ENCODE peak calls at places on chromosomes 7 and 10, in five cellular contexts. D is right lobe of liver, O is left ventricle myocardium inferior, M is Panc1, J is mammary epithelial cell. S is an unnamed sample.
A peak's percentile ranks its signal among the peaks of the same experiment; 100 is the strongest.

GRCh38 chr7:73353243-73353642 is 25.3 kb downstream of the FKBP6 start:
- DNase-seq in D (no peak), O (no peak), M (no peak), J (no peak), S (no peak)

GRCh38 chr7:139610595-139610994 is 87.1 kb downstream of the CLEC2L start:
- DNase-seq in D (no peak), O (no peak), M (no peak), J (no peak), S (no peak)

GRCh38 chr10:10589540-10589939 is 428.1 kb upstream of the CELF2 start:
- DNase-seq in D (no peak), O (no peak), M (no peak), J (no peak), S (peak; percentile 56)

GRCh38 chr7:142813699-142814098 is 41.2 kb upstream of the EPHB6 start:
- DNase-seq in D (no peak), O (no peak), M (no peak), J (no peak), S (no peak)

GRCh38 chr10:8499312-8499711 is 444.8 kb downstream of the GATA3 start:
- DNase-seq in D (no peak), O (no peak), M (no peak), J (peak; percentile 4), S (no peak)

GRCh38 chr7:36129048-36129534 is 24.0 kb upstream of the EEPD1 start:
- DNase-seq in D (no peak), O (no peak), M (peak; percentile 82), J (no peak), S (no peak)

GRCh38 chr10:99906470-99906869 is 103.3 kb downstream of the DNMBP start:
- DNase-seq in D (no peak), O (no peak), M (peak; percentile 42), J (peak; percentile 96), S (peak; percentile 89)

GRCh38 chr7:142626420-142627035 is 122.7 kb upstream of the PRSS1 start:
- DNase-seq in D (no peak), O (no peak), M (peak; percentile 22), J (peak; percentile 17), S (peak; percentile 80)

GRCh38 chr10:27223964-27224363 is 16.6 kb downstream of the ACBD5 start:
- DNase-seq in D (no peak), O (no peak), M (no peak), J (peak; percentile 5), S (peak; percentile 65)

GRCh38 chr7:82442492-82443043 is 1.0 kb downstream of the CACNA2D1 start:
- DNase-seq in D (no peak), O (peak; percentile 22), M (peak; percentile 20), J (peak; percentile 67), S (no peak)

GRCh38 chr7:108480311-108480710 is 24.1 kb upstream of the NRCAM start:
- DNase-seq in D (no peak), O (no peak), M (no peak), J (no peak), S (no peak)

GRCh38 chr10:29702288-29703164 is 67.8 kb upstream of the SVIL start:
- DNase-seq in D (no peak), O (no peak), M (no peak), J (no peak), S (no peak)

GRCh38 chr10:34766811-34767516 is 48.1 kb downstream of the PARD3 start:
- DNase-seq in D (no peak), O (no peak), M (no peak), J (no peak), S (no peak)

GRCh38 chr10:34426041-34426440 is 389.1 kb downstream of the PARD3 start:
- DNase-seq in D (no peak), O (no peak), M (no peak), J (no peak), S (no peak)

GRCh38 chr7:120344276-120344675 is 71.3 kb downstream of the KCND2 start:
- DNase-seq in D (no peak), O (no peak), M (no peak), J (no peak), S (no peak)

GRCh38 chr7:193538-194256 is 1.3 kb downstream of the FAM20C start:
- DNase-seq in D (no peak), O (no peak), M (no peak), J (peak; percentile 26), S (no peak)

GRCh38 chr10:49191349-49191748 is 3.2 kb upstream of the TMEM273 start:
- DNase-seq in D (no peak), O (no peak), M (no peak), J (no peak), S (no peak)

GRCh38 chr10:82399850-82400249 is 524.9 kb downstream of the NRG3 start:
- DNase-seq in D (no peak), O (no peak), M (no peak), J (no peak), S (no peak)

GRCh38 chr7:50314778-50315177 is 10.3 kb downstream of the IKZF1 start:
- DNase-seq in D (no peak), O (no peak), M (no peak), J (no peak), S (no peak)

GRCh38 chr7:1043552-1044188 is 676 bp upstream of the GPR146 start:
- DNase-seq in D (no peak), O (no peak), M (no peak), J (no peak), S (no peak)

GRCh38 chr7:18580945-18581344 is 85.4 kb downstream of the HDAC9 start:
- DNase-seq in D (no peak), O (no peak), M (no peak), J (no peak), S (no peak)

GRCh38 chr10:78927257-78927995 is 141.3 kb upstream of the ZMIZ1 start:
- DNase-seq in D (peak; percentile 49), O (no peak), M (no peak), J (peak; percentile 50), S (no peak)

GRCh38 chr7:85186521-85187241 is at the start of gene SEMA3D:
- DNase-seq in D (peak; percentile 59), O (peak; percentile 51), M (no peak), J (peak; percentile 86), S (peak; percentile 58)

GRCh38 chr7:102291916-102292267 is 5.2 kb downstream of the SH2B2 start:
- DNase-seq in D (no peak), O (no peak), M (no peak), J (no peak), S (no peak)

GRCh38 chr7:128679920-128680319 is 7.8 kb downstream of the GARIN1A start:
- DNase-seq in D (no peak), O (no peak), M (no peak), J (no peak), S (no peak)

GRCh38 chr10:125035136-125035535 is 93.2 kb downstream of the ZRANB1 start:
- DNase-seq in D (no peak), O (no peak), M (no peak), J (peak; percentile 83), S (no peak)

GRCh38 chr10:128013626-128014025 is 106.7 kb downstream of the PTPRE start:
- DNase-seq in D (no peak), O (no peak), M (no peak), J (peak; percentile 42), S (no peak)

GRCh38 chr10:112898540-112899395 is 51.3 kb upstream of the TCF7L2 start:
- DNase-seq in D (peak; percentile 88), O (no peak), M (no peak), J (no peak), S (peak; percentile 19)

GRCh38 chr10:17229016-17229716 is 1.1 kb downstream of the VIM start:
- DNase-seq in D (peak; percentile 86), O (peak; percentile 91), M (no peak), J (peak; percentile 76), S (peak; percentile 82)

GRCh38 chr10:25177093-25177753 is 2.4 kb downstream of the GPR158 start:
- DNase-seq in D (no peak), O (no peak), M (no peak), J (no peak), S (no peak)

GRCh38 chr10:25177754-25178135 is 2.9 kb downstream of the GPR158 start:
- DNase-seq in D (no peak), O (no peak), M (no peak), J (no peak), S (no peak)

GRCh38 chr10:25175527-25176420 is 973 bp downstream of the GPR158 start:
- DNase-seq in D (no peak), O (no peak), M (no peak), J (no peak), S (no peak)

GRCh38 chr10:25176421-25176968 is 1.7 kb downstream of the GPR158 start:
- DNase-seq in D (no peak), O (no peak), M (no peak), J (no peak), S (no peak)

DNA sequence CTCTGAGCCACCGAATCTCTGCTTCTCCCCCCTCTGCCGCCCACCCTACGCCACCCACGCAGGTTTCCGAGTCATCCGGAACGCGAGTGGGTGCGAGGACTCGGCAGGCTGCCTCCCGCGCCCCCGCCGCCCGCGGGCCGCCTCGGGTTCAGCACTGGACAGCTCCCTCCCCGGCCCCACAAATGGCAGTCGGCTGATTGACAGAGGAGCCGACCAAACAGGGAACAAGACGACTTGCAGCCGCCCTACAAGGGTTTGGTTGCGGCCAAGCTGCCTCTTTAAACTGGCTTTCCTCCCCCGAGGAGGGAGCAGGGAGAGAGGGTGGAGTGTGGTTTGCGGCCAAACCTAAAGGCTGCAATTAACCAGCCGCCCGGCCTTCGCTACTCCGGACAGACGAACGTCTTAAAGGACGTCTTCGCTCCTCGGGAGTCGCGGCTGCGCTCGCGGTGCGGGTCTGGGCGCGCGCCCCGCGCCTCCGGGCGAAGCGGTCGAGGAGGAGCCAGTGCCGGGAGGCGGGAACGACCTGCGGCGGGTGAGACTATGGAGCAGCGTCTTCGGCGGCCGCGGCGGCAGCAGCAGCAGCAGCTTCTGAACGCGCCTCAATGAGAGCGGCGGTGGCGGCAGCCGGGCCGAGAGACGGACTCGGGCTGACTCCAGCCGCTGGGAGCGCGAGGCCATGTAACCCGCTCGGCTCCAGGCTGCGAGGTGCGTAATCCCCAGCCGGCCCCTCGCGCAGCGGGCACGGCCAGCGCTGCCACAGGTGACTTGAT is at the start of gene GPR158:
- DNase-seq in D (peak; percentile 88), O (peak; percentile 86), M (no peak), J (peak; percentile 91), S (peak; percentile 94)
- H3K27me3 ChIP-seq in D (no peaks in the 10 kb centered on the region), O (peaks cover 82% of the 10 kb centered on the region), M (peaks cover 9% of the 10 kb centered on the region), J (peaks cover 38% of the 10 kb centered on the region), S (peaks cover 28% of the 10 kb centered on the region)

DNA sequence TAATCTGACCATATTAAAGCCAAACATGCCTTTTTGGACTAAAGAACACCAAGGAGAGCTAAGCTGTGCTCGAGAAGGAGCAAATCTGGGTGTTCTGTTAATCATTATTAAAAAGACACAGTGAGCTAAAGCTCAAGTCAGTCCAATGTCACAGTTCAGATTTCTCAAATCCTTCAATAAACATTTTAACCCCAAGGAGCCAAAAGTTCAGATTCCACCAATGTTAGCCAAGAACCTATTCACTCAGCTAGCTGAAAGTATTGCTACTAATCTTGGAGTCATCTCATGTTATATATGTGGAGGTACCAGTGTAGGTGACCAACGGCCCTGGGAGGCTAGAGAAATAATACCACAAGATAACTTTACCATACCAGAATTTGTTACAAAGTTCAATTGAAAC is 14.5 kb upstream of the ZNF33B start:
- DNase-seq in D (no peak), O (no peak), M (no peak), J (no peak), S (no peak)
- H3K9me3 ChIP-seq in D (no peaks in the 10 kb centered on the region), O (no peaks in the 10 kb centered on the region), M (no peaks in the 10 kb centered on the region), J (no peaks in the 10 kb centered on the region), S (no peaks in the 10 kb centered on the region)

DNA sequence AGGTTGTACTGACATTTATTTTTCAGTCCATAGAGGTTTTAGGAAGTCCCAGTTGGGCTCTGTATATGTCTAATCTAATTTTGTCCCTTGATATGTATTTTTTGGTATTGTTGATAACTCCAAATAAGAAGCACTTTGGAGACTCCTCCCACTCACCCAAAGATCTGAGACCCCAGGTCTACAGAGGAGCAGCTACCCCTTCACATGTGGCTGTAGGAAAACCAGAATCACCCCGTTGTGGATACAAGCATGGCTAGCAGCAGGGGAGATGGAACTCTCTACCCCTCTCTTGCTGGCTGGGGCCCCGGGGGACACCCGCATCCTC is 9.4 kb downstream of the HHEX start:
- DNase-seq in D (no peak), O (no peak), M (no peak), J (no peak), S (no peak)
- H3K27me3 ChIP-seq in D (no peaks in the 10 kb centered on the region), O (peaks cover 97% of the 10 kb centered on the region), M (no peaks in the 10 kb centered on the region), J (peaks cover 9% of the 10 kb centered on the region), S (no peaks in the 10 kb centered on the region)

GRCh38 chr7:56493704-56494450 is 377.7 kb upstream of the NUPR2 start:
- DNase-seq in D (no peak), O (no peak), M (no peak), J (no peak), S (no peak)
- H3K9me3 ChIP-seq in D (no peaks in the 10 kb centered on the region), O (peaks cover 96% of the 10 kb centered on the region), M (peaks cover 5% of the 10 kb centered on the region), J (peaks cover 61% of the 10 kb centered on the region), S (no peaks in the 10 kb centered on the region)

S was measured in adrenal gland.